ENCODE peak calls at places on chromosomes 12 and 14, in seven cellular contexts. One of them, this sample, is unnamed.

GRCh38 chr14:33938131-33938949 is 12.5 kb downstream of the EGLN3 start:
- DNase-seq in iris pigment epithelial cell: no peak
- DNase-seq in uterus: peak
- DNase-seq in HuH-7.5: no peak
- DNase-seq in suprapubic skin: no peak
- DNase-seq in IMR-90: no peak
- DNase-seq in HFF-Myc: no peak
- DNase-seq in this sample: peak

GRCh38 chr14:68548194-68549056 is 244.4 kb downstream of the ZFP36L1 start:
- DNase-seq in iris pigment epithelial cell: peak
- DNase-seq in uterus: peak
- DNase-seq in HuH-7.5: no peak
- DNase-seq in suprapubic skin: peak
- DNase-seq in IMR-90: peak
- DNase-seq in HFF-Myc: peak
- DNase-seq in this sample: peak

GRCh38 chr14:38211258-38211735 is 3.6 kb downstream of the SSTR1 start:
- DNase-seq in iris pigment epithelial cell: peak
- DNase-seq in uterus: no peak
- DNase-seq in HuH-7.5: no peak
- DNase-seq in suprapubic skin: peak
- DNase-seq in IMR-90: no peak
- DNase-seq in HFF-Myc: no peak
- DNase-seq in this sample: no peak

GRCh38 chr12:9065607-9065856 is 50.2 kb downstream of the A2M start:
- DNase-seq in iris pigment epithelial cell: no peak
- DNase-seq in uterus: no peak
- DNase-seq in HuH-7.5: no peak
- DNase-seq in suprapubic skin: no peak
- DNase-seq in IMR-90: no peak
- DNase-seq in HFF-Myc: no peak
- DNase-seq in this sample: no peak

GRCh38 chr12:69464433-69464832 is 5.8 kb upstream of the FRS2 start:
- DNase-seq in iris pigment epithelial cell: no peak
- DNase-seq in uterus: no peak
- DNase-seq in HuH-7.5: no peak
- DNase-seq in suprapubic skin: no peak
- DNase-seq in IMR-90: peak
- DNase-seq in HFF-Myc: no peak
- DNase-seq in this sample: no peak

GRCh38 chr12:72368719-72369505 is 96.7 kb downstream of the TRHDE start:
- DNase-seq in iris pigment epithelial cell: no peak
- DNase-seq in uterus: no peak
- DNase-seq in HuH-7.5: no peak
- DNase-seq in suprapubic skin: no peak
- DNase-seq in IMR-90: peak
- DNase-seq in HFF-Myc: no peak
- DNase-seq in this sample: no peak

GRCh38 chr12:99553461-99553860 is 94.1 kb upstream of the GARIN6 start:
- DNase-seq in iris pigment epithelial cell: no peak
- DNase-seq in uterus: no peak
- DNase-seq in HuH-7.5: no peak
- DNase-seq in suprapubic skin: no peak
- DNase-seq in IMR-90: no peak
- DNase-seq in HFF-Myc: no peak
- DNase-seq in this sample: no peak

GRCh38 chr14:95727084-95727700 is 13.3 kb upstream of the TCL1A start:
- DNase-seq in iris pigment epithelial cell: no peak
- DNase-seq in uterus: no peak
- DNase-seq in HuH-7.5: no peak
- DNase-seq in suprapubic skin: no peak
- DNase-seq in IMR-90: no peak
- DNase-seq in HFF-Myc: no peak
- DNase-seq in this sample: no peak

GRCh38 chr12:64083285-64084210 is 138.5 kb downstream of the KICS2 start:
- DNase-seq in iris pigment epithelial cell: peak
- DNase-seq in uterus: peak
- DNase-seq in HuH-7.5: no peak
- DNase-seq in suprapubic skin: peak
- DNase-seq in IMR-90: peak
- DNase-seq in HFF-Myc: peak
- DNase-seq in this sample: peak

GRCh38 chr12:88753074-88753473 is 172.8 kb upstream of the KITLG start:
- DNase-seq in iris pigment epithelial cell: peak
- DNase-seq in uterus: no peak
- DNase-seq in HuH-7.5: no peak
- DNase-seq in suprapubic skin: no peak
- DNase-seq in IMR-90: peak
- DNase-seq in HFF-Myc: no peak
- DNase-seq in this sample: no peak

GRCh38 chr14:77044776-77045569 is 16.5 kb upstream of the IRF2BPL start:
- DNase-seq in iris pigment epithelial cell: no peak
- DNase-seq in uterus: peak
- DNase-seq in HuH-7.5: no peak
- DNase-seq in suprapubic skin: no peak
- DNase-seq in IMR-90: no peak
- DNase-seq in HFF-Myc: no peak
- DNase-seq in this sample: no peak

GRCh38 chr12:124174406-124174805 is 120.5 kb upstream of the RFLNA start:
- DNase-seq in iris pigment epithelial cell: no peak
- DNase-seq in uterus: no peak
- DNase-seq in HuH-7.5: no peak
- DNase-seq in suprapubic skin: no peak
- DNase-seq in IMR-90: no peak
- DNase-seq in HFF-Myc: peak
- DNase-seq in this sample: no peak

GRCh38 chr12:102510031-102510430 is 29.7 kb upstream of the IGF1 start:
- DNase-seq in iris pigment epithelial cell: no peak
- DNase-seq in uterus: no peak
- DNase-seq in HuH-7.5: no peak
- DNase-seq in suprapubic skin: no peak
- DNase-seq in IMR-90: no peak
- DNase-seq in HFF-Myc: no peak
- DNase-seq in this sample: no peak

GRCh38 chr12:94380507-94380906 is 79.2 kb downstream of the CEP83 start:
- DNase-seq in iris pigment epithelial cell: no peak
- DNase-seq in uterus: no peak
- DNase-seq in HuH-7.5: no peak
- DNase-seq in suprapubic skin: no peak
- DNase-seq in IMR-90: no peak
- DNase-seq in HFF-Myc: no peak
- DNase-seq in this sample: no peak

GRCh38 chr12:108859923-108860291 is 2.5 kb upstream of the SSH1 start:
- DNase-seq in iris pigment epithelial cell: no peak
- DNase-seq in uterus: no peak
- DNase-seq in HuH-7.5: no peak
- DNase-seq in suprapubic skin: no peak
- DNase-seq in IMR-90: no peak
- DNase-seq in HFF-Myc: no peak
- DNase-seq in this sample: no peak

GRCh38 chr12:117501470-117501869 is 140.0 kb upstream of the NOS1 start:
- DNase-seq in iris pigment epithelial cell: no peak
- DNase-seq in uterus: no peak
- DNase-seq in HuH-7.5: no peak
- DNase-seq in suprapubic skin: no peak
- DNase-seq in IMR-90: no peak
- DNase-seq in HFF-Myc: no peak
- DNase-seq in this sample: no peak

GRCh38 chr12:104219361-104219892 is 3.8 kb downstream of the TXNRD1 start:
- DNase-seq in iris pigment epithelial cell: peak
- DNase-seq in uterus: no peak
- DNase-seq in HuH-7.5: no peak
- DNase-seq in suprapubic skin: no peak
- DNase-seq in IMR-90: peak
- DNase-seq in HFF-Myc: peak
- DNase-seq in this sample: no peak

GRCh38 chr12:15756822-15757221 is 32.4 kb downstream of the EPS8 start:
- DNase-seq in iris pigment epithelial cell: peak
- DNase-seq in uterus: no peak
- DNase-seq in HuH-7.5: no peak
- DNase-seq in suprapubic skin: no peak
- DNase-seq in IMR-90: peak
- DNase-seq in HFF-Myc: no peak
- DNase-seq in this sample: no peak

GRCh38 chr12:15732341-15733061 is 56.7 kb downstream of the EPS8 start:
- DNase-seq in iris pigment epithelial cell: peak
- DNase-seq in uterus: no peak
- DNase-seq in HuH-7.5: no peak
- DNase-seq in suprapubic skin: no peak
- DNase-seq in IMR-90: no peak
- DNase-seq in HFF-Myc: no peak
- DNase-seq in this sample: no peak

GRCh38 chr12:118055144-118055557 is 5.8 kb downstream of the WSB2 start:
- DNase-seq in iris pigment epithelial cell: peak
- DNase-seq in uterus: no peak
- DNase-seq in HuH-7.5: no peak
- DNase-seq in suprapubic skin: no peak
- DNase-seq in IMR-90: peak
- DNase-seq in HFF-Myc: peak
- DNase-seq in this sample: no peak

GRCh38 chr12:94566345-94566744 is 84.0 kb downstream of the TMCC3 start:
- DNase-seq in iris pigment epithelial cell: no peak
- DNase-seq in uterus: no peak
- DNase-seq in HuH-7.5: no peak
- DNase-seq in suprapubic skin: no peak
- DNase-seq in IMR-90: no peak
- DNase-seq in HFF-Myc: no peak
- DNase-seq in this sample: no peak

GRCh38 chr14:58954874-58955273 is 233.6 kb upstream of the DAAM1 start:
- DNase-seq in iris pigment epithelial cell: peak
- DNase-seq in uterus: no peak
- DNase-seq in HuH-7.5: no peak
- DNase-seq in suprapubic skin: no peak
- DNase-seq in IMR-90: no peak
- DNase-seq in HFF-Myc: no peak
- DNase-seq in this sample: no peak

GRCh38 chr12:4505381-4505986 is 33.2 kb upstream of the RAD51AP1 start:
- DNase-seq in iris pigment epithelial cell: peak
- DNase-seq in uterus: no peak
- DNase-seq in HuH-7.5: no peak
- DNase-seq in suprapubic skin: no peak
- DNase-seq in IMR-90: peak
- DNase-seq in HFF-Myc: no peak
- DNase-seq in this sample: no peak

GRCh38 chr12:96452271-96452922 is 37.0 kb upstream of the CFAP54 start:
- DNase-seq in iris pigment epithelial cell: no peak
- DNase-seq in uterus: no peak
- DNase-seq in HuH-7.5: no peak
- DNase-seq in suprapubic skin: no peak
- DNase-seq in IMR-90: no peak
- DNase-seq in HFF-Myc: no peak
- DNase-seq in this sample: no peak

GRCh38 chr12:106310687-106311086 is 8.2 kb downstream of the TCP11L2 start:
- DNase-seq in iris pigment epithelial cell: no peak
- DNase-seq in uterus: no peak
- DNase-seq in HuH-7.5: no peak
- DNase-seq in suprapubic skin: no peak
- DNase-seq in IMR-90: no peak
- DNase-seq in HFF-Myc: no peak
- DNase-seq in this sample: no peak

GRCh38 chr12:8045952-8046944 is 13.7 kb downstream of the FOXJ2 start:
- DNase-seq in iris pigment epithelial cell: peak
- DNase-seq in uterus: peak
- DNase-seq in HuH-7.5: peak
- DNase-seq in suprapubic skin: no peak
- DNase-seq in IMR-90: peak
- DNase-seq in HFF-Myc: peak
- DNase-seq in this sample: peak

This sample was measured in tibial artery.